ENCODE peak calls at places on chromosomes 3 and 15, in eight cellular contexts. M is WTC11; Q is endothelial cell; C is SIG-M5; Y is stimulated activated naive CD8-positive, alpha-beta T cell treated with anti-CD3 and anti-CD28 coated beads, Interleukin-15, amount 100 ng/mL, for 72 hours; W is activated CD8-positive, alpha-beta memory T cell treated with anti-CD3 and anti-CD28 coated beads for 24 hours; Z is NCI-H1417; V is islet precursor cell. P is an unnamed sample.

GRCh38 chr3:157436583-157437300 is at the start of gene PTX3:
- DNase-seq in M (peak; percentile 11), Q (peak; percentile 6), C (peak; percentile 32), Y (no peak), W (no peak), Z (peak; percentile 22), V (no peak), P (no peak)

GRCh38 chr15:75238150-75238549 is 20.0 kb upstream of the GOLGA6C start:
- DNase-seq in M (peak; percentile 7), Q (no peak), C (no peak), Y (no peak), W (no peak), Z (no peak), V (no peak), P (no peak)

GRCh38 chr15:31077981-31078380 is 23.5 kb downstream of the TRPM1 start:
- DNase-seq in M (no peak), Q (no peak), C (no peak), Y (no peak), W (no peak), Z (no peak), V (no peak), P (no peak)

GRCh38 chr3:193711523-193711963 is 118.5 kb downstream of the OPA1 start:
- DNase-seq in M (no peak), Q (no peak), C (no peak), Y (no peak), W (no peak), Z (no peak), V (no peak), P (no peak)

GRCh38 chr3:13009132-13009945 is 63.9 kb downstream of the IQSEC1 start:
- DNase-seq in M (no peak), Q (no peak), C (peak; percentile 17), Y (peak; percentile 86), W (peak; percentile 80), Z (no peak), V (no peak), P (no peak)

GRCh38 chr3:195253981-195254432 is 17.0 kb downstream of the XXYLT1 start:
- DNase-seq in M (no peak), Q (no peak), C (no peak), Y (no peak), W (peak; percentile 53), Z (no peak), V (no peak), P (no peak)

GRCh38 chr15:79886119-79886518 is 10.7 kb downstream of the MTHFS start:
- DNase-seq in M (no peak), Q (no peak), C (no peak), Y (no peak), W (no peak), Z (peak; percentile 11), V (no peak), P (no peak)

GRCh38 chr3:69145688-69146087 is 23.3 kb upstream of the LMOD3 start:
- DNase-seq in M (no peak), Q (no peak), C (no peak), Y (no peak), W (no peak), Z (no peak), V (no peak), P (no peak)

GRCh38 chr3:156240642-156241041 is 120.3 kb downstream of the KCNAB1 start:
- DNase-seq in M (no peak), Q (no peak), C (no peak), Y (no peak), W (no peak), Z (no peak), V (no peak), P (no peak)

GRCh38 chr3:29255854-29256696 is 24.8 kb upstream of the RBMS3 start:
- DNase-seq in M (no peak), Q (no peak), C (no peak), Y (no peak), W (no peak), Z (no peak), V (no peak), P (no peak)

GRCh38 chr3:172751188-172751571 is 654 bp downstream of the ECT2 start:
- DNase-seq in M (no peak), Q (no peak), C (no peak), Y (no peak), W (no peak), Z (peak; percentile 72), V (peak; percentile 60), P (no peak)

GRCh38 chr15:52481915-52482314 is 46.8 kb downstream of the MYO5A start:
- DNase-seq in M (no peak), Q (no peak), C (peak; percentile 86), Y (peak; percentile 53), W (no peak), Z (no peak), V (no peak), P (no peak)

GRCh38 chr15:42107483-42107882 is 13.1 kb upstream of the PLA2G4D start:
- DNase-seq in M (no peak), Q (no peak), C (no peak), Y (no peak), W (no peak), Z (peak; percentile 63), V (no peak), P (peak; percentile 48)

GRCh38 chr3:22263042-22263441 is 512.0 kb upstream of the ZNF385D start:
- DNase-seq in M (no peak), Q (no peak), C (no peak), Y (no peak), W (no peak), Z (no peak), V (no peak), P (no peak)

GRCh38 chr3:152302521-152303021 is 33.8 kb downstream of the MBNL1 start:
- DNase-seq in M (no peak), Q (no peak), C (peak; percentile 70), Y (no peak), W (no peak), Z (no peak), V (no peak), P (no peak)

GRCh38 chr15:68618339-68619302 is 39.8 kb downstream of the CORO2B start:
- DNase-seq in M (no peak), Q (no peak), C (no peak), Y (no peak), W (no peak), Z (peak; percentile 57), V (no peak), P (no peak)

GRCh38 chr3:193240850-193241706 is at the start of gene PLAAT1:
- DNase-seq in M (peak; percentile 68), Q (peak; percentile 72), C (no peak), Y (peak; percentile 13), W (no peak), Z (peak; percentile 98), V (peak; percentile 91), P (peak; percentile 65)

GRCh38 chr3:194586839-194587238 is 46.4 kb downstream of the TMEM44 start:
- DNase-seq in M (no peak), Q (no peak), C (no peak), Y (no peak), W (no peak), Z (no peak), V (no peak), P (no peak)

GRCh38 chr15:85035980-85036379 is 54.3 kb downstream of the PDE8A start:
- DNase-seq in M (no peak), Q (no peak), C (no peak), Y (no peak), W (no peak), Z (peak; percentile 15), V (no peak), P (no peak)

GRCh38 chr15:33907326-33907725 is 61.0 kb upstream of the CHRM5 start:
- DNase-seq in M (no peak), Q (no peak), C (no peak), Y (no peak), W (no peak), Z (no peak), V (no peak), P (no peak)

GRCh38 chr3:44114142-44114541 is 127.5 kb upstream of the TOPAZ1 start:
- DNase-seq in M (peak; percentile 86), Q (peak; percentile 77), C (no peak), Y (peak; percentile 28), W (peak; percentile 75), Z (no peak), V (peak; percentile 68), P (no peak)

GRCh38 chr3:13015286-13016082 is 57.7 kb downstream of the IQSEC1 start:
- DNase-seq in M (no peak), Q (no peak), C (no peak), Y (peak; percentile 79), W (peak; percentile 82), Z (no peak), V (no peak), P (no peak)

GRCh38 chr3:153853163-153853562 is 268.0 kb upstream of the ARHGEF26 start:
- DNase-seq in M (no peak), Q (no peak), C (no peak), Y (no peak), W (no peak), Z (no peak), V (no peak), P (no peak)

GRCh38 chr3:20054549-20054987 is 14.3 kb downstream of the KAT2B start:
- DNase-seq in M (no peak), Q (no peak), C (peak; percentile 40), Y (peak; percentile 90), W (peak; percentile 76), Z (no peak), V (no peak), P (peak; percentile 26)

GRCh38 chr3:29871087-29871486 is 590.2 kb downstream of the RBMS3 start:
- DNase-seq in M (no peak), Q (no peak), C (no peak), Y (no peak), W (no peak), Z (no peak), V (no peak), P (no peak)